ENCODE peak calls at places on chromosomes 5 and 9, in six cellular contexts. S, O, C, K, I and L are unnamed samples.

GRCh38 chr5:41815663-41816062 is 54.6 kb downstream of the OXCT1 start:
- DNase-seq in I (no peak), C (no peak), K (no peak), O (no peak), S (no peak), L (no peak)

GRCh38 chr9:128807827-128808226 is 10.5 kb upstream of the ENDOG start:
- DNase-seq in I (no peak), K (no peak), C (no peak), S (no peak), O (no peak), L (no peak)

GRCh38 chr9:91720746-91721705 is 229.0 kb downstream of the ROR2 start:
- DNase-seq in O (no peak), S (no peak), K (no peak), C (no peak), I (no peak), L (no peak)

GRCh38 chr5:96226941-96227552 is 206.0 kb downstream of the PCSK1 start:
- DNase-seq in S (no peak), O (no peak), C (peak; percentile 53), I (no peak), K (peak; percentile 21), L (peak; percentile 46)

GRCh38 chr5:157160001-157160400 is 6.1 kb downstream of the GARIN3 start:
- DNase-seq in S (no peak), I (no peak), C (no peak), K (no peak), O (no peak), L (no peak)

GRCh38 chr5:128579111-128579510 is 41.1 kb upstream of the FBN2 start:
- DNase-seq in I (no peak), S (no peak), C (no peak), O (no peak), K (no peak), L (no peak)

GRCh38 chr5:170603578-170604565 is 100.1 kb downstream of the KCNIP1 start:
- DNase-seq in K (peak; percentile 34), C (peak; percentile 74), I (no peak), O (peak; percentile 68), S (peak; percentile 38), L (peak; percentile 32)

GRCh38 chr5:141714542-141715303 is 32.7 kb upstream of the ARAP3 start:
- DNase-seq in C (no peak), I (no peak), S (no peak), K (no peak), O (no peak), L (no peak)

GRCh38 chr9:122444366-122444765 is 33.4 kb downstream of the OR1J1 start:
- DNase-seq in C (peak; percentile 58), S (no peak), O (no peak), I (peak; percentile 35), K (no peak), L (no peak)

GRCh38 chr5:18395126-18396110 is 761.2 kb downstream of the TAF11L14 start:
- DNase-seq in O (no peak), K (no peak), I (no peak), S (no peak), C (no peak), L (no peak)

GRCh38 chr5:61673007-61673735 is 341.1 kb downstream of the ZSWIM6 start:
- DNase-seq in K (no peak), S (no peak), O (no peak), C (no peak), I (peak; percentile 33), L (no peak)

GRCh38 chr9:70080481-70081119 is 37.0 kb downstream of the MAMDC2 start:
- DNase-seq in O (peak; percentile 36), S (peak; percentile 69), C (no peak), K (no peak), I (no peak), L (no peak)

GRCh38 chr5:80254767-80255424 is 952 bp downstream of the SERINC5 start:
- DNase-seq in C (no peak), O (peak; percentile 37), K (no peak), I (peak; percentile 49), S (no peak), L (no peak)

GRCh38 chr9:77435688-77436087 is 212.4 kb downstream of the GNA14 start:
- DNase-seq in C (no peak), S (no peak), K (no peak), I (no peak), O (no peak), L (no peak)

GRCh38 chr9:133163559-133164208 is at the start of gene GBGT1:
- DNase-seq in C (peak; percentile 92), I (peak; percentile 75), S (peak; percentile 77), O (peak; percentile 76), K (peak; percentile 84), L (peak; percentile 75)

GRCh38 chr9:18207735-18208134 is 266.2 kb upstream of the ADAMTSL1 start:
- DNase-seq in S (no peak), C (no peak), O (no peak), K (no peak), I (no peak), L (no peak)

GRCh38 chr5:50791813-50792212 is 125.4 kb downstream of the PARP8 start:
- DNase-seq in S (no peak), O (no peak), C (no peak), K (no peak), I (no peak), L (no peak)

GRCh38 chr9:132424857-132425702 is 15.1 kb downstream of the CFAP77 start:
- DNase-seq in K (no peak), C (no peak), S (no peak), O (no peak), I (no peak), L (no peak)

GRCh38 chr9:133683494-133684460 is 47.6 kb downstream of the DBH start:
- DNase-seq in O (no peak), K (peak; percentile 77), I (no peak), S (peak; percentile 71), C (peak; percentile 89), L (peak; percentile 39)

GRCh38 chr5:96657068-96657467 is 5.1 kb upstream of the CAST start:
- DNase-seq in C (no peak), S (no peak), O (no peak), K (no peak), I (no peak), L (peak; percentile 16)

GRCh38 chr5:17365326-17365725 is 132.7 kb upstream of the TAF11L2 start:
- DNase-seq in K (no peak), S (no peak), O (no peak), C (no peak), I (no peak), L (no peak)

GRCh38 chr9:73116030-73116429 is 35.6 kb upstream of the ANXA1 start:
- DNase-seq in K (no peak), O (no peak), C (no peak), I (no peak), S (no peak), L (no peak)

GRCh38 chr5:132823481-132824050 is 6.9 kb downstream of the SHROOM1 start:
- DNase-seq in C (no peak), K (no peak), O (no peak), I (no peak), S (no peak), L (no peak)

DNA sequence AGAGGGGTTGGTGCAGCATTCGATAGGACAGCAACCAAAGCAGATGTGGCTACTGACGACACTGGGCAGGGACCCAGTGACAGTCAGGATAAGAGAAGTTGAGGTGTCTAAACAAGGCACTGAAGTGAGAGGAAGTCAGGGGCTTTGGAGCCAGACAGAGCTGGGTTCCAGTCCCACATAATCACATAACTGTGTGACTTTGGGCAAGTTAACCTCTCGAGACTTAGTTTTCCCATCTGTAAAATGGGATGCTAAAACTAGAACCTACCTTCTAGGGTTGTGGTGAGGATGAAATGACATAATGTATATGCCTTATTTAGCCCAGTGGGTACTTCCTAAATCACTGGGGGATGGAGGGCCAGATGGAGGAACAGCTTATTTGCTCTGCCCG is 3.1 kb downstream of the ANGPTL2 start:
- DNase-seq in K (no peak), O (no peak), C (no peak), I (no peak), S (no peak), L (no peak)
- H3K27ac ChIP-seq in K (no peak overlapping the region), O (no peak overlapping the region), C (no peak overlapping the region), I (no peak overlapping the region), S (no peak overlapping the region), L (peak overlapping the region; percentile 92)

DNA sequence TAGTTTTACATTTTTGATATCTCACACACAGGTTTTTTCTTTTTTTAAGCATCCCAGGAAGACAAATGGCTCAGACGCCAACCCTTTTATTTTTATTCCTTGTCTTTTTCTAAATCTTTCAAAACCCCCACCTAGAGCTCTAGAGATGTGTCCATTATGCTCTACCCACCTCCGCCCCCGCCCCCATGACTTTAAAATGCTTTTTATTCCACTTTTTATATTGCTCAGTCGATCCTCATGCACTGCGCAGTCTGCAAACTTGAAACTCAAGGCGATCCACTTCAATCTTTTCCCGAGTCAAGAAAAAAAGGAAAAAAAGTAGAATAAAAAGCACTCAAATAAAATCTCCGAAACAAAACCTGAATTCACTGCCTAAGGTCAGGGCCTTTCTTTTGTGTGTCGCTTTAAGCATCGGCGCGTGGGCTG is 357 bp upstream of the MAT2B start:
- DNase-seq in S (peak; percentile 13), C (no peak), I (no peak), O (no peak), K (no peak), L (no peak)
- H3K4me1 ChIP-seq in S (peaks cover 36% of the 10 kb centered on the region), C (peaks cover 54% of the 10 kb centered on the region), I (peaks cover 62% of the 10 kb centered on the region), O (peaks cover 6% of the 10 kb centered on the region), K (peaks cover 77% of the 10 kb centered on the region), L (peaks cover 34% of the 10 kb centered on the region)

GRCh38 chr9:137702615-137703379 is 84.0 kb downstream of the EHMT1 start:
- DNase-seq in C (no peak), K (no peak), S (no peak), I (no peak), O (no peak), L (no peak)

GRCh38 chr9:137707361-137707760 is 88.6 kb downstream of the EHMT1 start:
- DNase-seq in C (no peak), S (no peak), O (no peak), I (no peak), K (no peak), L (no peak)

GRCh38 chr9:137703842-137704508 is 85.2 kb downstream of the EHMT1 start:
- DNase-seq in I (no peak), O (no peak), S (no peak), C (no peak), K (no peak), L (no peak)

GRCh38 chr9:137705906-137706305 is 87.1 kb downstream of the EHMT1 start:
- DNase-seq in K (no peak), I (no peak), S (no peak), C (no peak), O (no peak), L (no peak)

GRCh38 chr9:137705443-137705863 is 86.6 kb downstream of the EHMT1 start:
- DNase-seq in C (no peak), S (no peak), K (no peak), I (no peak), O (no peak), L (no peak)
- H3K4me3 ChIP-seq in C (no peak overlapping the region), S (no peak overlapping the region), K (no peak overlapping the region), I (no peak overlapping the region), O (no peak overlapping the region), L (no peak overlapping the region)

GRCh38 chr9:2726620-2727335 is 9.5 kb downstream of the KCNV2 start:
- DNase-seq in S (no peak), K (no peak), I (no peak), C (no peak), O (no peak), L (no peak)

GRCh38 chr9:2725126-2725525 is 7.8 kb downstream of the KCNV2 start:
- DNase-seq in I (no peak), S (no peak), K (no peak), O (no peak), C (no peak), L (no peak)

GRCh38 chr9:2727966-2728613 is 10.8 kb downstream of the KCNV2 start:
- DNase-seq in K (no peak), C (no peak), I (no peak), S (peak; percentile 69), O (peak; percentile 56), L (no peak)

GRCh38 chr9:2723666-2724065 is 6.4 kb downstream of the KCNV2 start:
- DNase-seq in C (no peak), O (no peak), I (no peak), K (no peak), S (no peak), L (no peak)

GRCh38 chr9:2725929-2726328 is 8.6 kb downstream of the KCNV2 start:
- DNase-seq in S (no peak), I (no peak), O (no peak), C (no peak), K (no peak), L (no peak)
- H3K27ac ChIP-seq in S (no peak overlapping the region), I (no peak overlapping the region), O (peak overlapping the region; percentile 33), C (no peak overlapping the region), K (peak overlapping the region; percentile 15), L (no peak overlapping the region)